ENCODE peak calls at places on chromosome 22, in eight cellular contexts. D is activated CD4-positive, alpha-beta T cell treated with anti-CD3 and anti-CD28 coated beads, Interleukin-2, amount 10 ng/mL, durations not matched to agents 7 days and 5 days; T is GM23248; G is fibroblast of the aortic adventitia; B is fibroblast of lung; S is IMR-90; W is erythroblast; E is NCI-H524. P is an unnamed sample.

GRCh38 chr22:31846161-31847115 is 92.6 kb downstream of the DEPDC5 start:
- DNase-seq in E (no peak), G (peak), B (peak), W (peak), D (no peak), T (peak), S (peak), P (peak)

GRCh38 chr22:35506259-35506570 is 34.4 kb upstream of the RASD2 start:
- DNase-seq in S (peak), W (no peak), E (no peak), B (peak), G (no peak), T (peak), D (no peak), P (no peak)

GRCh38 chr22:27810566-27810965 is 9.0 kb upstream of the MN1 start:
- DNase-seq in G (peak), B (peak), S (peak), D (no peak), E (peak), T (peak), W (no peak), P (peak)

GRCh38 chr22:44187652-44188230 is 7.0 kb downstream of the PARVG start:
- DNase-seq in W (no peak), D (no peak), S (no peak), B (no peak), T (no peak), E (no peak), G (no peak), P (no peak)

GRCh38 chr22:19565382-19565902 is 41.2 kb upstream of the CLDN5 start:
- DNase-seq in D (no peak), B (no peak), E (no peak), T (no peak), W (no peak), G (no peak), S (no peak), P (no peak)

GRCh38 chr22:27718186-27719032 is 83.1 kb downstream of the MN1 start:
- DNase-seq in S (peak), D (no peak), B (peak), G (peak), E (no peak), W (peak), T (peak), P (peak)

GRCh38 chr22:31876156-31877035 is 67.9 kb upstream of the YWHAH start:
- DNase-seq in G (peak), E (no peak), D (no peak), T (peak), B (no peak), W (no peak), S (no peak), P (no peak)

GRCh38 chr22:36467946-36468345 is 13.5 kb downstream of the TXN2 start:
- DNase-seq in G (peak), D (no peak), E (no peak), B (peak), S (peak), W (no peak), T (peak), P (peak)

GRCh38 chr22:38282397-38282796 is 9.6 kb upstream of the TMEM184B start:
- DNase-seq in W (no peak), T (no peak), S (peak), D (no peak), E (no peak), G (no peak), B (no peak), P (no peak)

GRCh38 chr22:49192857-49193250 is 634.8 kb downstream of the BRD1 start:
- DNase-seq in D (no peak), W (no peak), S (no peak), B (no peak), T (no peak), G (no peak), E (no peak), P (no peak)

GRCh38 chr22:32501797-32502290 is 27.2 kb downstream of the FBXO7 start:
- DNase-seq in B (peak), G (no peak), D (no peak), T (peak), E (no peak), S (peak), W (no peak), P (no peak)

GRCh38 chr22:47625013-47625385 is 862.5 kb downstream of the TBC1D22A start:
- DNase-seq in G (no peak), E (no peak), T (no peak), D (no peak), B (no peak), S (no peak), W (no peak), P (no peak)

P was measured in fibroblast of pulmonary artery.